ENCODE peak calls at places on chromosomes 3 and 15, in eight cellular contexts. A, Z, F, L, N, D, X and R are unnamed samples.

GRCh38 chr3:45575491-45575923 is 19.0 kb upstream of the LIMD1 start:
- DNase-seq in X (no peak), D (peak), Z (no peak), A (no peak), F (peak), L (no peak), N (peak), R (no peak)

GRCh38 chr15:29937956-29938355 is 115.7 kb upstream of the TJP1 start:
- DNase-seq in N (peak), D (no peak), X (no peak), L (no peak), Z (no peak), A (no peak), F (peak), R (no peak)

GRCh38 chr3:148540266-148540665 is 157.4 kb upstream of the AGTR1 start:
- DNase-seq in F (no peak), X (no peak), Z (no peak), A (no peak), L (no peak), D (no peak), N (no peak), R (no peak)

GRCh38 chr15:62874933-62875625 is 167.5 kb upstream of the TPM1 start:
- DNase-seq in D (no peak), N (peak), Z (no peak), X (peak), L (no peak), A (no peak), F (no peak), R (no peak)

GRCh38 chr3:157333551-157333991 is 103.1 kb upstream of the PTX3 start:
- DNase-seq in A (no peak), N (peak), Z (no peak), L (no peak), D (peak), F (peak), X (no peak), R (no peak)

GRCh38 chr15:33022629-33023028 is 171.9 kb downstream of the FMN1 start:
- DNase-seq in F (peak), N (peak), X (peak), Z (peak), A (peak), D (peak), L (no peak), R (peak)

GRCh38 chr3:188270423-188270972 is 116.5 kb downstream of the LPP start:
- DNase-seq in Z (no peak), A (no peak), F (peak), D (peak), N (peak), X (no peak), L (no peak), R (peak)

GRCh38 chr3:24067483-24067882 is 122.4 kb downstream of the NR1D2 start:
- DNase-seq in L (no peak), F (peak), N (peak), Z (no peak), X (no peak), A (no peak), D (no peak), R (no peak)

GRCh38 chr15:70892002-70892911 is at the start of the genes LRRC49 and THAP10:
- DNase-seq in N (peak), A (peak), F (peak), X (peak), Z (peak), L (peak), D (peak), R (peak)

GRCh38 chr3:23455084-23455483 is 252.0 kb downstream of the UBE2E2 start:
- DNase-seq in A (no peak), N (peak), L (no peak), D (peak), X (no peak), F (peak), Z (no peak), R (no peak)

GRCh38 chr3:44762170-44762677 is 630 bp downstream of the KIF15 start:
- DNase-seq in A (no peak), D (peak), L (no peak), F (peak), N (peak), Z (no peak), X (no peak), R (no peak)

GRCh38 chr3:17805461-17805940 is 63.1 kb upstream of the TBC1D5 start:
- DNase-seq in D (no peak), N (no peak), L (no peak), A (no peak), F (no peak), X (no peak), Z (no peak), R (no peak)

GRCh38 chr3:24299801-24300626 is 194.6 kb downstream of the THRB start:
- DNase-seq in A (no peak), D (peak), N (peak), L (no peak), Z (no peak), X (no peak), F (peak), R (no peak)

GRCh38 chr3:140274429-140274828 is 339.4 kb downstream of the CLSTN2 start:
- DNase-seq in L (no peak), F (no peak), Z (no peak), X (no peak), A (no peak), D (no peak), N (no peak), R (no peak)

GRCh38 chr3:195260286-195260905 is 10.6 kb downstream of the XXYLT1 start:
- DNase-seq in Z (peak), A (no peak), F (no peak), D (no peak), N (no peak), L (peak), X (no peak), R (no peak)

GRCh38 chr3:38229036-38229435 is 36.6 kb upstream of the SLC22A13 start:
- DNase-seq in D (no peak), L (no peak), X (no peak), Z (no peak), N (peak), F (no peak), A (no peak), R (no peak)

GRCh38 chr3:46693038-46693896 is at the start of gene ALS2CL:
- DNase-seq in Z (peak), A (peak), N (no peak), F (no peak), D (no peak), X (peak), L (peak), R (peak)

GRCh38 chr3:73546961-73547360 is 77.8 kb downstream of the PDZRN3 start:
- DNase-seq in X (no peak), D (peak), Z (no peak), A (no peak), F (peak), N (peak), L (no peak), R (no peak)

GRCh38 chr3:122572940-122573412 is 4.5 kb upstream of the PARP15 start:
- DNase-seq in A (no peak), N (peak), F (peak), Z (no peak), L (peak), D (no peak), X (no peak), R (no peak)

GRCh38 chr3:7070461-7070860 is 209.5 kb downstream of the GRM7 start:
- DNase-seq in F (no peak), N (no peak), D (no peak), L (no peak), Z (no peak), A (no peak), X (no peak), R (no peak)

GRCh38 chr3:96960661-96961330 is 146.4 kb downstream of the EPHA6 start:
- DNase-seq in A (no peak), L (no peak), Z (no peak), F (no peak), N (no peak), D (no peak), X (no peak), R (no peak)

GRCh38 chr3:185732782-185733181 is 92.1 kb downstream of the IGF2BP2 start:
- DNase-seq in L (no peak), D (peak), Z (no peak), X (no peak), N (peak), A (no peak), F (peak), R (no peak)

GRCh38 chr3:185730550-185730949 is 94.3 kb downstream of the IGF2BP2 start:
- DNase-seq in Z (no peak), F (no peak), X (no peak), A (no peak), D (no peak), L (no peak), N (no peak), R (no peak)

GRCh38 chr3:185734725-185735096 is 90.1 kb downstream of the IGF2BP2 start:
- DNase-seq in A (no peak), Z (no peak), F (no peak), D (no peak), N (no peak), X (no peak), L (no peak), R (no peak)

GRCh38 chr3:185737020-185737419 is 87.8 kb downstream of the IGF2BP2 start:
- DNase-seq in L (no peak), A (no peak), X (no peak), F (peak), Z (no peak), N (peak), D (no peak), R (no peak)

GRCh38 chr3:185733980-185734724 is 90.7 kb downstream of the IGF2BP2 start:
- DNase-seq in F (peak), N (peak), L (peak), Z (peak), D (peak), A (peak), X (no peak), R (no peak)
- TF ChIP-seq CTCF in F (peak), N (peak), L (no peak), Z (peak), D (peak), A (peak), X (peak), R (no peak)

DNA sequence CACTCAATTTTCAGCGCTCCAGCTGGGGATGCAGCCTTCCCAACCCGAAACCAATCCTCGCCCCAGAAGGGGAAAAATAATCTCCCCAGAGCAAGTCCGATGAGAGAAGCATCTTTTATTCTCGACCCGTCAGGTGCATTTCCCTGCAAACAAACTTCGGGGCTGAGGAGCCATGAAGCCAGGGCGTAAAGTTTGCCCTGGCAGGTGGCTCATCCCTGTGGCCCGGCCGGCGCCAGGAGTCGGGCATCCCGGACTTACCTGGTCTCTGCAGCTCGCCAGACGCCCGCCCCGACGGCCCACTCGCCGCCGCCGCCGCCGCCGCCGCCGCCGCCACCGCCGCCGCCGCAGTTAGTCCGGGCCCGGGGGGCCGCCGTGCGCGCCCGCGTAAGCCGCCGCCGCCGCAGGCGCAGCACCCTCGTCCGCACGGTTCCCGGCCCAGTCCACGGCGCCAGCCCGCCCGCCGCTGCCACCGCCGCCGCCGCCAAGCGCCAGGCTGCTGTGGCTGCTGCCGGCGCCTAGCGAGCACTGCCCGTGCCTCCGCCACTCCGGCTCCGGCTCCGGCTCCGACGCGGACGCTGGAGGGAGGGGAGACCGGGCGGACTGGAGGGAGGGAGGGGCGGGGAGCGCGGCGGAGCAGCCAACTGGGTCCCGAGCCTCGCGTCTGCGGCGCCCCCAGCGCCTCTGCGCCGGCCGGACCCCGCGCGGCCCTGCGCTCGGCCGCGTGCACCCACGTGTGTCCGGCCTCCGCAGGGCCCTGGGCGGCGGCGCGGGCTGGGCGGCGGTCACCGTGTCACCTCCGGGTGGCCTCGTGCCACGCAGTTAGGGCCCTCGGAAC is at the start of gene CNTN3:
- DNase-seq in D (no peak), A (peak), F (peak), X (peak), Z (peak), L (no peak), N (peak), R (no peak)
- TF ChIP-seq CTCF in D (no peak), A (no peak), F (no peak), X (no peak), Z (no peak), L (no peak), N (no peak), R (no peak)

GRCh38 chr3:34687671-34688070 is 889.2 kb downstream of the PDCD6IP start:
- DNase-seq in A (no peak), Z (no peak), L (no peak), F (no peak), D (no peak), X (no peak), N (no peak), R (no peak)

GRCh38 chr3:34678580-34678979 is 880.1 kb downstream of the PDCD6IP start:
- DNase-seq in N (no peak), A (no peak), X (no peak), Z (no peak), L (no peak), F (no peak), D (no peak), R (no peak)

GRCh38 chr3:34683851-34684250 is 885.4 kb downstream of the PDCD6IP start:
- DNase-seq in F (peak), Z (peak), X (no peak), D (peak), L (peak), N (peak), A (peak), R (no peak)
- TF ChIP-seq CTCF in F (peak), Z (peak), X (peak), D (peak), L (peak), N (peak), A (peak), R (no peak)

GRCh38 chr3:190862209-190863118 is at the start of gene GMNC:
- DNase-seq in X (peak), F (peak), N (peak), Z (peak), D (peak), L (peak), A (peak), R (peak)

GRCh38 chr3:190863119-190863465 is 598 bp upstream of the GMNC start:
- DNase-seq in N (no peak), X (no peak), F (peak), D (no peak), A (no peak), L (no peak), Z (no peak), R (no peak)

GRCh38 chr3:190865419-190865818 is 2.9 kb upstream of the GMNC start:
- DNase-seq in L (no peak), X (no peak), Z (no peak), N (no peak), A (no peak), F (no peak), D (no peak), R (no peak)

GRCh38 chr3:190864002-190864401 is 1.5 kb upstream of the GMNC start:
- DNase-seq in A (no peak), X (no peak), L (no peak), Z (no peak), N (no peak), D (no peak), F (no peak), R (no peak)

GRCh38 chr3:190865828-190866227 is 3.3 kb upstream of the GMNC start:
- DNase-seq in F (no peak), N (no peak), Z (no peak), A (no peak), L (no peak), X (no peak), D (no peak), R (no peak)
- TF ChIP-seq CTCF in F (no peak), N (no peak), Z (no peak), A (no peak), L (no peak), X (no peak), D (peak), R (no peak)

DNA sequence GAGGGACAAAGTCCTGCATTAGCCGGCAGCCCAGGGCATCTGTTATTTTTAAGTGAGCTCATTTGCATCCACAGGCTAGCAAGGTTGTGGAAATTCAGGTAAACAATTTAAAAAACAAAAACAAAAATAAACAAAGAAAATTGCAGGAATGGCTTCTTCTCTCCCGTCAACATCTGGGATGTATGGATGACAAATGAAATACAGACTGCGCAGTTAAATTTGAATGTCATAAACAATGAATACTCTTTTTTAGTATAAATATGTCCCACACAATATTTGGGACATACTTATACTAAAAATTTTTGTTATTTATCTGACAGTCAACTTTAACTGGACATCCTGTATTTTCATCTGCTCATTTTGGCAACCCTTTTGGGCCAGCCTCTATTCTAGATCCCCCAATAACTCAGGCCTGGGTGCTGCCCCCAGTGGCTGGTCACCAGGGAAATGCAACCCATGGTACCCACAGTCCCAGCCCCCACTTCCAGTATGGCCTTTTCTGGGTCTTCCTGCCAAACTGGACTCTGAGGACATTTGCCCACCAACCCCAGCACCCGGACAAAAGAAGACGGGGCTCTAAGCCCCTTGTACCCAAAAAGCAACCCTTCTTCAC is 12.7 kb downstream of the GRM2 start:
- DNase-seq in L (no peak), N (no peak), F (no peak), X (no peak), D (no peak), A (no peak), Z (no peak), R (no peak)
- TF ChIP-seq CTCF in L (no peak), N (no peak), F (peak), X (no peak), D (peak), A (peak), Z (no peak), R (no peak)